ENCODE peak calls at places on chromosomes 3 and 15, in nine cellular contexts. One of them, this sample, is unnamed.

GRCh38 chr15:100801256-100801900 is 78.3 kb upstream of the ALDH1A3 start:
- DNase-seq in neural progenitor cell: no peak
- DNase-seq in choroid plexus epithelial cell: no peak
- DNase-seq in Calu3: no peak
- DNase-seq in activated B cell treated with CpG ODN at 0.5 μM for 24 hours: no peak
- DNase-seq in endothelial cell: no peak
- DNase-seq in stomach: no peak
- DNase-seq in RWPE2: no peak
- DNase-seq in transverse colon: no peak
- DNase-seq in this sample: no peak

GRCh38 chr3:264394-265156 is 68.0 kb downstream of the CHL1 start:
- DNase-seq in neural progenitor cell: no peak
- DNase-seq in choroid plexus epithelial cell: peak
- DNase-seq in Calu3: peak
- DNase-seq in activated B cell treated with CpG ODN at 0.5 μM for 24 hours: no peak
- DNase-seq in endothelial cell: no peak
- DNase-seq in stomach: no peak
- DNase-seq in RWPE2: no peak
- DNase-seq in transverse colon: no peak
- DNase-seq in this sample: no peak

GRCh38 chr3:5638550-5638949 is 451.0 kb downstream of the EDEM1 start:
- DNase-seq in neural progenitor cell: no peak
- DNase-seq in choroid plexus epithelial cell: no peak
- DNase-seq in Calu3: no peak
- DNase-seq in activated B cell treated with CpG ODN at 0.5 μM for 24 hours: no peak
- DNase-seq in endothelial cell: no peak
- DNase-seq in stomach: no peak
- DNase-seq in RWPE2: no peak
- DNase-seq in transverse colon: no peak
- DNase-seq in this sample: no peak

GRCh38 chr3:177830411-177830849 is 633.1 kb upstream of the TBL1XR1 start:
- DNase-seq in neural progenitor cell: no peak
- DNase-seq in choroid plexus epithelial cell: peak
- DNase-seq in Calu3: no peak
- DNase-seq in activated B cell treated with CpG ODN at 0.5 μM for 24 hours: no peak
- DNase-seq in endothelial cell: no peak
- DNase-seq in stomach: no peak
- DNase-seq in RWPE2: no peak
- DNase-seq in transverse colon: no peak
- DNase-seq in this sample: peak

GRCh38 chr3:65948833-65949573 is 89.7 kb downstream of the MAGI1 start:
- DNase-seq in neural progenitor cell: no peak
- DNase-seq in choroid plexus epithelial cell: no peak
- DNase-seq in Calu3: no peak
- DNase-seq in activated B cell treated with CpG ODN at 0.5 μM for 24 hours: no peak
- DNase-seq in endothelial cell: no peak
- DNase-seq in stomach: no peak
- DNase-seq in RWPE2: no peak
- DNase-seq in transverse colon: no peak
- DNase-seq in this sample: no peak

GRCh38 chr3:184593201-184593922 is 31.8 kb downstream of the EPHB3 start:
- DNase-seq in neural progenitor cell: no peak
- DNase-seq in choroid plexus epithelial cell: no peak
- DNase-seq in Calu3: no peak
- DNase-seq in activated B cell treated with CpG ODN at 0.5 μM for 24 hours: no peak
- DNase-seq in endothelial cell: no peak
- DNase-seq in stomach: no peak
- DNase-seq in RWPE2: no peak
- DNase-seq in transverse colon: no peak
- DNase-seq in this sample: no peak

GRCh38 chr3:109910772-109911171 is 573.4 kb upstream of the DPPA4 start:
- DNase-seq in neural progenitor cell: no peak
- DNase-seq in choroid plexus epithelial cell: no peak
- DNase-seq in Calu3: no peak
- DNase-seq in activated B cell treated with CpG ODN at 0.5 μM for 24 hours: no peak
- DNase-seq in endothelial cell: no peak
- DNase-seq in stomach: no peak
- DNase-seq in RWPE2: no peak
- DNase-seq in transverse colon: no peak
- DNase-seq in this sample: no peak

GRCh38 chr15:49758856-49759255 is 138.0 kb downstream of the DTWD1 start:
- DNase-seq in neural progenitor cell: no peak
- DNase-seq in choroid plexus epithelial cell: peak
- DNase-seq in Calu3: no peak
- DNase-seq in activated B cell treated with CpG ODN at 0.5 μM for 24 hours: no peak
- DNase-seq in endothelial cell: no peak
- DNase-seq in stomach: no peak
- DNase-seq in RWPE2: no peak
- DNase-seq in transverse colon: no peak
- DNase-seq in this sample: no peak

GRCh38 chr15:65659502-65660052 is 37.8 kb downstream of the SLC24A1 start:
- DNase-seq in neural progenitor cell: no peak
- DNase-seq in choroid plexus epithelial cell: no peak
- DNase-seq in Calu3: no peak
- DNase-seq in activated B cell treated with CpG ODN at 0.5 μM for 24 hours: no peak
- DNase-seq in endothelial cell: no peak
- DNase-seq in stomach: no peak
- DNase-seq in RWPE2: no peak
- DNase-seq in transverse colon: no peak
- DNase-seq in this sample: no peak

GRCh38 chr3:43013743-43014155 is 34.6 kb downstream of the GASK1A start:
- DNase-seq in neural progenitor cell: no peak
- DNase-seq in choroid plexus epithelial cell: no peak
- DNase-seq in Calu3: no peak
- DNase-seq in activated B cell treated with CpG ODN at 0.5 μM for 24 hours: no peak
- DNase-seq in endothelial cell: no peak
- DNase-seq in stomach: no peak
- DNase-seq in RWPE2: no peak
- DNase-seq in transverse colon: no peak
- DNase-seq in this sample: no peak

GRCh38 chr3:9040996-9041395 is 77.7 kb upstream of the RAD18 start:
- DNase-seq in neural progenitor cell: no peak
- DNase-seq in choroid plexus epithelial cell: no peak
- DNase-seq in Calu3: no peak
- DNase-seq in activated B cell treated with CpG ODN at 0.5 μM for 24 hours: no peak
- DNase-seq in endothelial cell: no peak
- DNase-seq in stomach: no peak
- DNase-seq in RWPE2: no peak
- DNase-seq in transverse colon: no peak
- DNase-seq in this sample: no peak

GRCh38 chr15:56244237-56244810 is 645 bp upstream of the RFX7 start:
- DNase-seq in neural progenitor cell: peak
- DNase-seq in choroid plexus epithelial cell: peak
- DNase-seq in Calu3: peak
- DNase-seq in activated B cell treated with CpG ODN at 0.5 μM for 24 hours: peak
- DNase-seq in endothelial cell: peak
- DNase-seq in stomach: peak
- DNase-seq in RWPE2: peak
- DNase-seq in transverse colon: peak
- DNase-seq in this sample: peak

GRCh38 chr3:77081240-77081661 is 41.4 kb downstream of the ROBO2 start:
- DNase-seq in neural progenitor cell: no peak
- DNase-seq in choroid plexus epithelial cell: peak
- DNase-seq in Calu3: peak
- DNase-seq in activated B cell treated with CpG ODN at 0.5 μM for 24 hours: no peak
- DNase-seq in endothelial cell: no peak
- DNase-seq in stomach: no peak
- DNase-seq in RWPE2: peak
- DNase-seq in transverse colon: no peak
- DNase-seq in this sample: no peak

GRCh38 chr15:86550075-86550474 is 470.4 kb downstream of the AGBL1 start:
- DNase-seq in neural progenitor cell: no peak
- DNase-seq in choroid plexus epithelial cell: no peak
- DNase-seq in Calu3: no peak
- DNase-seq in activated B cell treated with CpG ODN at 0.5 μM for 24 hours: no peak
- DNase-seq in endothelial cell: no peak
- DNase-seq in stomach: no peak
- DNase-seq in RWPE2: no peak
- DNase-seq in transverse colon: no peak
- DNase-seq in this sample: no peak

GRCh38 chr3:7760718-7761117 is 740.9 kb upstream of the LMCD1 start:
- DNase-seq in neural progenitor cell: no peak
- DNase-seq in choroid plexus epithelial cell: no peak
- DNase-seq in Calu3: no peak
- DNase-seq in activated B cell treated with CpG ODN at 0.5 μM for 24 hours: no peak
- DNase-seq in endothelial cell: no peak
- DNase-seq in stomach: no peak
- DNase-seq in RWPE2: no peak
- DNase-seq in transverse colon: no peak
- DNase-seq in this sample: no peak

GRCh38 chr3:46993986-46994385 is 14.5 kb downstream of the NBEAL2 start:
- DNase-seq in neural progenitor cell: no peak
- DNase-seq in choroid plexus epithelial cell: no peak
- DNase-seq in Calu3: no peak
- DNase-seq in activated B cell treated with CpG ODN at 0.5 μM for 24 hours: no peak
- DNase-seq in endothelial cell: no peak
- DNase-seq in stomach: no peak
- DNase-seq in RWPE2: no peak
- DNase-seq in transverse colon: no peak
- DNase-seq in this sample: no peak

GRCh38 chr3:106355873-106356272 is 487.1 kb upstream of the CBLB start:
- DNase-seq in neural progenitor cell: no peak
- DNase-seq in choroid plexus epithelial cell: no peak
- DNase-seq in Calu3: no peak
- DNase-seq in activated B cell treated with CpG ODN at 0.5 μM for 24 hours: no peak
- DNase-seq in endothelial cell: no peak
- DNase-seq in stomach: no peak
- DNase-seq in RWPE2: no peak
- DNase-seq in transverse colon: no peak
- DNase-seq in this sample: no peak

GRCh38 chr15:77544162-77544561 is 88.5 kb downstream of the LINGO1 start:
- DNase-seq in neural progenitor cell: no peak
- DNase-seq in choroid plexus epithelial cell: no peak
- DNase-seq in Calu3: no peak
- DNase-seq in activated B cell treated with CpG ODN at 0.5 μM for 24 hours: no peak
- DNase-seq in endothelial cell: no peak
- DNase-seq in stomach: no peak
- DNase-seq in RWPE2: peak
- DNase-seq in transverse colon: no peak
- DNase-seq in this sample: no peak
- TF ChIP-seq CTCF in neural progenitor cell: no peak
- TF ChIP-seq CTCF in choroid plexus epithelial cell: no peak
- TF ChIP-seq CTCF in Calu3: no peak
- TF ChIP-seq CTCF in activated B cell treated with CpG ODN at 0.5 μM for 24 hours: no peak
- TF ChIP-seq CTCF in endothelial cell: no peak
- TF ChIP-seq CTCF in stomach: no peak
- TF ChIP-seq CTCF in RWPE2: no peak
- TF ChIP-seq CTCF in transverse colon: no peak
- TF ChIP-seq CTCF in this sample: no peak

DNA sequence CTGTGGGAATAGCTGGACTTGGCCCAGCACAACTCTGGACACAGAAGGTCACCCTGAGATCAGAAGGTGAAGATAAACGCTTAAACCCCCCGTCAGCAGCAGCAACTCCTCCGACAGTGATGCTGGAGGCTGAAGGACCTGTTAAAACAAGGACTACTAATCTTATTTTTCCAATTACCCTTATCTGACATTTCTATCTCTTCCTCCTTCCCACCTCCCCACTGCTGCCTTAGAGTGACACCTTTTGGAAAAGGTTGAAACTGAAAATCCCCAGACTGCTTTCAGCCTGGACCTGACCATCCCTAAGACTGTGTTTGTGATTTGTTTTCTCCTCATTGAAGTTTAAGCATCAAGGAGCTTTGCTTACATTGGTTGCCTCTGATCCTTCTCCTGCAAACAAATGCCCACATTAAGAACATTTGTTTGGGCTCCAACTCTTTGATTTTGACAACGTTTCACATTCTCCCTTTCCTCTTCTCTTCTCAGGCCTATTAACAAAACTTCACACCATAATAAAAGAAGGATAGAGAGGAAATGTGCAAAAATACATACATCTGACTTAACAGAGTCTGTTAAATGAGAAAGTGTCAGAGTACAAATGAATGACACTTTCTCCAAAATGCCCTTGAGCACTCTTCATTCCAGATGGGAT is 410.6 kb upstream of the WNT5A start:
- DNase-seq in neural progenitor cell: peak
- DNase-seq in choroid plexus epithelial cell: peak
- DNase-seq in Calu3: peak
- DNase-seq in activated B cell treated with CpG ODN at 0.5 μM for 24 hours: no peak
- DNase-seq in endothelial cell: peak
- DNase-seq in stomach: no peak
- DNase-seq in RWPE2: no peak
- DNase-seq in transverse colon: no peak
- DNase-seq in this sample: no peak
- TF ChIP-seq CTCF in neural progenitor cell: peak
- TF ChIP-seq CTCF in choroid plexus epithelial cell: peak
- TF ChIP-seq CTCF in Calu3: no peak
- TF ChIP-seq CTCF in activated B cell treated with CpG ODN at 0.5 μM for 24 hours: no peak
- TF ChIP-seq CTCF in endothelial cell: no peak
- TF ChIP-seq CTCF in stomach: peak
- TF ChIP-seq CTCF in RWPE2: peak
- TF ChIP-seq CTCF in transverse colon: peak
- TF ChIP-seq CTCF in this sample: peak

GRCh38 chr15:92618121-92618520 is 37.5 kb downstream of the FAM174B start:
- DNase-seq in neural progenitor cell: no peak
- DNase-seq in choroid plexus epithelial cell: no peak
- DNase-seq in Calu3: no peak
- DNase-seq in activated B cell treated with CpG ODN at 0.5 μM for 24 hours: no peak
- DNase-seq in endothelial cell: no peak
- DNase-seq in stomach: peak
- DNase-seq in RWPE2: peak
- DNase-seq in transverse colon: no peak
- DNase-seq in this sample: no peak
- TF ChIP-seq CTCF in neural progenitor cell: no peak
- TF ChIP-seq CTCF in choroid plexus epithelial cell: no peak
- TF ChIP-seq CTCF in Calu3: no peak
- TF ChIP-seq CTCF in activated B cell treated with CpG ODN at 0.5 μM for 24 hours: no peak
- TF ChIP-seq CTCF in endothelial cell: no peak
- TF ChIP-seq CTCF in stomach: no peak
- TF ChIP-seq CTCF in RWPE2: no peak
- TF ChIP-seq CTCF in transverse colon: no peak
- TF ChIP-seq CTCF in this sample: no peak

GRCh38 chr3:128588147-128588546 is 62.5 kb downstream of the RPN1 start:
- DNase-seq in neural progenitor cell: no peak
- DNase-seq in choroid plexus epithelial cell: no peak
- DNase-seq in Calu3: no peak
- DNase-seq in activated B cell treated with CpG ODN at 0.5 μM for 24 hours: no peak
- DNase-seq in endothelial cell: no peak
- DNase-seq in stomach: no peak
- DNase-seq in RWPE2: no peak
- DNase-seq in transverse colon: no peak
- DNase-seq in this sample: no peak

GRCh38 chr3:128585974-128586373 is 64.6 kb downstream of the RPN1 start:
- DNase-seq in neural progenitor cell: no peak
- DNase-seq in choroid plexus epithelial cell: no peak
- DNase-seq in Calu3: peak
- DNase-seq in activated B cell treated with CpG ODN at 0.5 μM for 24 hours: no peak
- DNase-seq in endothelial cell: no peak
- DNase-seq in stomach: no peak
- DNase-seq in RWPE2: no peak
- DNase-seq in transverse colon: no peak
- DNase-seq in this sample: no peak

GRCh38 chr3:128587391-128587790 is 63.2 kb downstream of the RPN1 start:
- DNase-seq in neural progenitor cell: no peak
- DNase-seq in choroid plexus epithelial cell: no peak
- DNase-seq in Calu3: no peak
- DNase-seq in activated B cell treated with CpG ODN at 0.5 μM for 24 hours: no peak
- DNase-seq in endothelial cell: no peak
- DNase-seq in stomach: no peak
- DNase-seq in RWPE2: no peak
- DNase-seq in transverse colon: no peak
- DNase-seq in this sample: no peak

GRCh38 chr3:128584412-128585020 is 66.1 kb downstream of the RPN1 start:
- DNase-seq in neural progenitor cell: peak
- DNase-seq in choroid plexus epithelial cell: peak
- DNase-seq in Calu3: peak
- DNase-seq in activated B cell treated with CpG ODN at 0.5 μM for 24 hours: no peak
- DNase-seq in endothelial cell: peak
- DNase-seq in stomach: peak
- DNase-seq in RWPE2: peak
- DNase-seq in transverse colon: peak
- DNase-seq in this sample: peak

GRCh38 chr3:128585189-128585588 is 65.4 kb downstream of the RPN1 start:
- DNase-seq in neural progenitor cell: no peak
- DNase-seq in choroid plexus epithelial cell: no peak
- DNase-seq in Calu3: no peak
- DNase-seq in activated B cell treated with CpG ODN at 0.5 μM for 24 hours: no peak
- DNase-seq in endothelial cell: no peak
- DNase-seq in stomach: no peak
- DNase-seq in RWPE2: no peak
- DNase-seq in transverse colon: no peak
- DNase-seq in this sample: no peak
- TF ChIP-seq CTCF in neural progenitor cell: no peak
- TF ChIP-seq CTCF in choroid plexus epithelial cell: no peak
- TF ChIP-seq CTCF in Calu3: no peak
- TF ChIP-seq CTCF in activated B cell treated with CpG ODN at 0.5 μM for 24 hours: no peak
- TF ChIP-seq CTCF in endothelial cell: no peak
- TF ChIP-seq CTCF in stomach: no peak
- TF ChIP-seq CTCF in RWPE2: no peak
- TF ChIP-seq CTCF in transverse colon: no peak
- TF ChIP-seq CTCF in this sample: no peak